ENCODE peak calls at places on chromosomes 12 and 14, in seven cellular contexts. R is esophagus muscularis mucosa, O is transverse colon, T is A549, A is sigmoid colon, N is suprapubic skin, U is stomach. F is an unnamed sample.

GRCh38 chr14:98445736-98446135 is 826.3 kb downstream of the BCL11B start:
- DNase-seq in N (no peak), T (no peak), A (no peak), U (no peak), O (no peak), R (no peak), F (no peak)

GRCh38 chr12:663293-663871 is at the start of gene NINJ2:
- DNase-seq in A (no peak), T (no peak), R (no peak), U (no peak), N (no peak), O (no peak), F (no peak)

GRCh38 chr12:93741741-93742085 is 64.5 kb downstream of the CRADD start:
- DNase-seq in A (no peak), N (no peak), R (no peak), O (no peak), U (no peak), T (peak; percentile 25), F (no peak)

GRCh38 chr14:51738754-51739153 is 87.0 kb downstream of the FRMD6 start:
- DNase-seq in U (no peak), N (no peak), R (no peak), T (peak; percentile 20), A (no peak), O (no peak), F (no peak)

GRCh38 chr12:40768125-40768864 is 76.1 kb downstream of the CNTN1 start:
- DNase-seq in U (no peak), N (no peak), O (no peak), T (no peak), A (no peak), R (no peak), F (no peak)

GRCh38 chr12:39467432-39467870 is 24.5 kb upstream of the KIF21A start:
- DNase-seq in T (no peak), O (no peak), A (no peak), U (no peak), N (no peak), R (no peak), F (no peak)

GRCh38 chr12:116737774-116738657 is at the start of the genes RNFT2 and SPRING1:
- DNase-seq in A (peak; percentile 100), R (peak; percentile 100), T (peak; percentile 99), O (peak; percentile 99), N (peak; percentile 100), U (peak; percentile 99), F (peak; percentile 98)

GRCh38 chr12:50058743-50059312 is 1.4 kb downstream of the ASIC1 start:
- DNase-seq in R (no peak), N (no peak), T (no peak), O (no peak), A (no peak), U (no peak), F (no peak)

GRCh38 chr12:117367006-117367638 is 5.7 kb upstream of the NOS1 start:
- DNase-seq in A (peak; percentile 74), U (peak; percentile 84), T (peak; percentile 85), N (peak; percentile 73), O (peak; percentile 78), R (no peak), F (peak; percentile 74)

GRCh38 chr14:46368275-46368674 is 283.3 kb downstream of the RPL10L start:
- DNase-seq in R (no peak), N (no peak), A (no peak), U (no peak), T (no peak), O (no peak), F (no peak)

GRCh38 chr12:102816816-102817434 is 100.1 kb downstream of the PAH start:
- DNase-seq in A (no peak), R (no peak), O (no peak), N (no peak), T (peak; percentile 50), U (no peak), F (no peak)

GRCh38 chr14:78763746-78764145 is 593.6 kb downstream of the NRXN3 start:
- DNase-seq in N (no peak), O (no peak), T (no peak), U (no peak), A (no peak), R (no peak), F (no peak)

GRCh38 chr14:104723651-104724406 is at the start of gene ADSS1:
- DNase-seq in O (peak; percentile 74), T (peak; percentile 74), R (no peak), N (no peak), A (no peak), U (peak; percentile 68), F (peak; percentile 38)

GRCh38 chr12:124495194-124495983 is 72.0 kb downstream of the NCOR2 start:
- DNase-seq in R (no peak), N (no peak), A (no peak), U (no peak), T (no peak), O (no peak), F (no peak)

GRCh38 chr14:92093320-92093719 is 13.1 kb downstream of the ATXN3 start:
- DNase-seq in U (no peak), R (no peak), A (no peak), T (peak; percentile 14), N (no peak), O (no peak), F (no peak)

GRCh38 chr12:50151047-50151687 is 16.0 kb downstream of the CERS5 start:
- DNase-seq in T (no peak), O (no peak), A (no peak), N (no peak), R (no peak), U (no peak), F (no peak)

GRCh38 chr14:54108481-54109471 is 152.2 kb upstream of the BMP4 start:
- DNase-seq in U (no peak), T (peak; percentile 17), N (no peak), R (no peak), A (no peak), O (no peak), F (no peak)

GRCh38 chr12:93696462-93696861 is 19.3 kb downstream of the CRADD start:
- DNase-seq in N (no peak), A (no peak), O (no peak), T (no peak), U (no peak), R (no peak), F (no peak)

GRCh38 chr14:91947196-91948184 is at the start of gene FBLN5:
- DNase-seq in A (peak; percentile 84), T (peak; percentile 17), O (peak; percentile 48), N (peak; percentile 82), R (no peak), U (peak; percentile 60), F (peak; percentile 32)

GRCh38 chr14:31286456-31287293 is 79.1 kb upstream of the HECTD1 start:
- DNase-seq in U (no peak), R (no peak), O (no peak), N (no peak), T (peak; percentile 54), A (no peak), F (no peak)

GRCh38 chr12:71585218-71585617 is 78.4 kb downstream of the ZFC3H1 start:
- DNase-seq in R (no peak), O (no peak), T (no peak), U (no peak), A (no peak), N (no peak), F (no peak)

DNA sequence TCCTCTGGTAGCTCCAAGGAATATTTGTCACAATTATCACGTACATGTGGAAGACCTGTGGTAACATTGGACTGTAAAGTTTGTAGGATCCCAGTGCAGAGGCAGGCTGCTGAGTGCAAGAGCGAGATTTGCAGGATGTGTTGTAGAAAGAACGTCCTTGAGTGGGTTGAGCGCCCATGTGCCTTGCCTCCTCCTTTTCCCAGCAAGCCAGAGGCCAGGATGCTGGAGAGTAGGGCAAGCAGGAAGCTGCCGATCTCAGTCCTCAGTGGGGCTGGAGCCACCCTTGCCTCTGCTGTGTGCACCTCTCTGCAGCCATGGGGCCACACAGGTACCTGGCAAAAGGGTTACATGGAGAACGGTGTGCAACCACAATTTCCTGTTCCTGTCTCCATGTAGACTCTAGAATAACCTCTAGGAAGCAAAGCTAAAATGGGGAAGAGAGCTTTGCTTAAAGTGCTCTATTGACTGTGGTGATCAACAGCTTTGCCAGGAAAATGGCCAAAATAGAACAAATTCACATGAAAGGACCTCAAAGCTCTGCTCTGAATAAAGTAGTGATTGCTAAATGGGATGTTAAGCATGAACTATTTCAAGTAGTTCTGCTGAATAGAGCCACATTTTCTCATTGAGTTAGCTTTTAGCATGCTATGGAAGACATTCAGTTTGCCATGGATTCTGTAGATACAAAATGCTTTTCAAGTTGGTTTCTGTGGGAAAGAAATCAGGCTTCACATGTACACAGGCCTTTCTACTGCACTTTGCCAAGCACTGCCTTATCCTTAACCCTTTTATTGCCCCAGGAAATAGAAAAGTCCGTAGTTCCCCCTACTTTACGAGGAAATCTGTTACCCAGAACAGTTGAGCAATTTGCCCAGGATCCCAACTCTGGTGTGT is 37.4 kb downstream of the ANKRD9 start:
- DNase-seq in A (no peak), U (no peak), O (no peak), T (no peak), N (no peak), R (no peak), F (no peak)
- TF ChIP-seq EP300 in A (no peak), U (no peak), O (no peak), T (no peak), N (no peak), R (no peak), F (no peak)

DNA sequence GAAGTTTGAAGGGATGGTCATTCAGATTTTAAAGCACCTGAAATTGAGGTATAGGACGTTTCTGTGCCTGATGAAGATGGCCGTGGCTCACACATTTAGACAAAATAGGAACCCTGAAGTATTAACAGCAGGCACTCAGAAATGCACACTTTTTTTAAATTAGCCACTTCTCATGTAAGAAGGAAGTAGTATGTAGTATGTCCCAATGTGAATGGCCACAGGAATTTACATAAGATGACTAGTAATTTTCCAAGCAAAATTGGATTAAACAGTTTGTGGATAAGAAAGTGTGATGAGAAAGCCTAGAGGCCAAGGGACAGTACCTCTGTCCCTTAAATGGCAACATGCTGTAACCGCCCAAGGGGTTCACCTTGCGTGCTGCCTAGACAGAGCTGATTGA is 1.8 kb upstream of the MIS18BP1 start:
- DNase-seq in N (no peak), U (no peak), T (no peak), O (no peak), A (no peak), R (no peak), F (no peak)
- TF ChIP-seq EP300 in N (no peak), U (no peak), T (no peak), O (no peak), A (no peak), R (no peak), F (no peak)

DNA sequence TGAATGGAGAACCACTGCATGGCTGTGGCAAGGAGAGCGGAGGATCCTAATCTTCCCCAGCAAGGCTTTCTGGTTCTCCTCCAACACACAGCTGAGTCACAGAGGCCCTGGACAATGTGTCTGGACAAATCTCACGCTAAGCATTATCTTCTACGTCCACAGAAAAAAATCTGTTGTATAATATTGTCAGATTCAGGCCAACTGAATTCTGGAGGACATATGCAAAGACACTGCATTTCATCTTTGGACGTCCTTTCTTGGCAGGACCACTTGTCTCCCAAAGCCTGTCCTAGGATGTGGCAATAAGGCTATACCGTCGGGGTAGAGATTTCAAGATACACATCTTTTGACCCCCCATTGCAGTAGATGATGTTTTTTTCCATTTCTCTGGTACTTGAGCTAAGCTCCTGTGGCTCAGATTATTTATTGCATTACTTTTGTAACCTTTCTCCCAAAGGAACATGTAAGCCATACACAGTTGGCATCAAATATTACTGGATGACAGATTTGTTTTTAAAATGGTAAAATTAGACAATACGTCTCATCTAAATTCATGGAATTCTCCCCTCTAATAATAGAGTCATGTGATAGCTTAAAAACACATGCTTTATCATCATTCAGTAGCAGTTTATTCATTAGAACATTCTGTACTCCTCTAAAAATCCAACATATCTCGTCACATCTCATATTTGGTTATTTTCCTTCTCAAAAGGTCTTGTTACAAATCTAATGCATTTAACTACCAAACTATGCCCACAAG is 19.4 kb downstream of the LMO3 start:
- DNase-seq in A (peak; percentile 88), T (no peak), N (no peak), O (no peak), R (no peak), U (no peak), F (no peak)
- TF ChIP-seq EP300 in A (peak; percentile 49), T (no peak), N (peak; percentile 79), O (no peak), R (peak; percentile 25), U (no peak), F (no peak)

GRCh38 chr14:68583527-68584275 is 209.2 kb downstream of the ZFP36L1 start:
- DNase-seq in T (no peak), A (no peak), R (no peak), O (no peak), N (no peak), U (no peak), F (no peak)
- TF ChIP-seq EP300 in T (no peak), A (no peak), R (no peak), O (no peak), N (no peak), U (no peak), F (no peak)

F was measured in tibial nerve.